ENCODE peak calls at places on chromosomes 12 and 14, in ten cellular contexts. One of them, this sample, is unnamed.

GRCh38 chr12:19299765-19300164 is 139.5 kb upstream of the AEBP2 start:
- DNase-seq in transverse colon: no peak
- DNase-seq in ovary: no peak
- DNase-seq in suprapubic skin: no peak
- DNase-seq in stomach: no peak
- DNase-seq in breast epithelium: no peak
- DNase-seq in sigmoid colon: no peak
- DNase-seq in A549: no peak
- DNase-seq in heart left ventricle: no peak
- DNase-seq in GM12878: no peak
- DNase-seq in this sample: no peak

GRCh38 chr14:61090432-61091216 is 109.6 kb downstream of the SLC38A6 start:
- DNase-seq in transverse colon: no peak
- DNase-seq in ovary: no peak
- DNase-seq in suprapubic skin: no peak
- DNase-seq in stomach: no peak
- DNase-seq in breast epithelium: no peak
- DNase-seq in sigmoid colon: no peak
- DNase-seq in A549: no peak
- DNase-seq in heart left ventricle: no peak
- DNase-seq in GM12878: no peak
- DNase-seq in this sample: no peak

GRCh38 chr12:117034691-117035090 is 64.5 kb downstream of the TESC start:
- DNase-seq in transverse colon: no peak
- DNase-seq in ovary: no peak
- DNase-seq in suprapubic skin: no peak
- DNase-seq in stomach: no peak
- DNase-seq in breast epithelium: no peak
- DNase-seq in sigmoid colon: peak; percentile 58
- DNase-seq in A549: no peak
- DNase-seq in heart left ventricle: no peak
- DNase-seq in GM12878: no peak
- DNase-seq in this sample: no peak

GRCh38 chr12:79413796-79414195 is 277.0 kb downstream of the PAWR start:
- DNase-seq in transverse colon: no peak
- DNase-seq in ovary: no peak
- DNase-seq in suprapubic skin: no peak
- DNase-seq in stomach: no peak
- DNase-seq in breast epithelium: no peak
- DNase-seq in sigmoid colon: no peak
- DNase-seq in A549: no peak
- DNase-seq in heart left ventricle: no peak
- DNase-seq in GM12878: no peak
- DNase-seq in this sample: no peak

GRCh38 chr12:15629108-15629507 is 160.1 kb downstream of the EPS8 start:
- DNase-seq in transverse colon: peak; percentile 64
- DNase-seq in ovary: peak; percentile 57
- DNase-seq in suprapubic skin: no peak
- DNase-seq in stomach: peak; percentile 28
- DNase-seq in breast epithelium: peak; percentile 39
- DNase-seq in sigmoid colon: peak; percentile 87
- DNase-seq in A549: peak; percentile 52
- DNase-seq in heart left ventricle: no peak
- DNase-seq in GM12878: peak; percentile 46
- DNase-seq in this sample: no peak

GRCh38 chr12:56142184-56142784 is 10.1 kb upstream of the MYL6B start:
- DNase-seq in transverse colon: no peak
- DNase-seq in ovary: no peak
- DNase-seq in suprapubic skin: no peak
- DNase-seq in stomach: no peak
- DNase-seq in breast epithelium: no peak
- DNase-seq in sigmoid colon: no peak
- DNase-seq in A549: no peak
- DNase-seq in heart left ventricle: no peak
- DNase-seq in GM12878: no peak
- DNase-seq in this sample: no peak

GRCh38 chr12:27237790-27238771 is 6.0 kb upstream of the STK38L start:
- DNase-seq in transverse colon: no peak
- DNase-seq in ovary: no peak
- DNase-seq in suprapubic skin: no peak
- DNase-seq in stomach: no peak
- DNase-seq in breast epithelium: no peak
- DNase-seq in sigmoid colon: no peak
- DNase-seq in A549: no peak
- DNase-seq in heart left ventricle: no peak
- DNase-seq in GM12878: peak; percentile 72
- DNase-seq in this sample: no peak

GRCh38 chr12:64670856-64671639 is 60.8 kb downstream of the RASSF3 start:
- DNase-seq in transverse colon: peak; percentile 55
- DNase-seq in ovary: no peak
- DNase-seq in suprapubic skin: no peak
- DNase-seq in stomach: peak; percentile 54
- DNase-seq in breast epithelium: no peak
- DNase-seq in sigmoid colon: peak; percentile 70
- DNase-seq in A549: no peak
- DNase-seq in heart left ventricle: no peak
- DNase-seq in GM12878: no peak
- DNase-seq in this sample: no peak

GRCh38 chr12:78636253-78636855 is 228.2 kb upstream of the SYT1 start:
- DNase-seq in transverse colon: no peak
- DNase-seq in ovary: no peak
- DNase-seq in suprapubic skin: no peak
- DNase-seq in stomach: no peak
- DNase-seq in breast epithelium: no peak
- DNase-seq in sigmoid colon: no peak
- DNase-seq in A549: no peak
- DNase-seq in heart left ventricle: no peak
- DNase-seq in GM12878: no peak
- DNase-seq in this sample: no peak

GRCh38 chr12:87779016-87779415 is 250.2 kb downstream of the C12orf50 start:
- DNase-seq in transverse colon: no peak
- DNase-seq in ovary: no peak
- DNase-seq in suprapubic skin: no peak
- DNase-seq in stomach: no peak
- DNase-seq in breast epithelium: no peak
- DNase-seq in sigmoid colon: no peak
- DNase-seq in A549: peak; percentile 15
- DNase-seq in heart left ventricle: no peak
- DNase-seq in GM12878: no peak
- DNase-seq in this sample: no peak

DNA sequence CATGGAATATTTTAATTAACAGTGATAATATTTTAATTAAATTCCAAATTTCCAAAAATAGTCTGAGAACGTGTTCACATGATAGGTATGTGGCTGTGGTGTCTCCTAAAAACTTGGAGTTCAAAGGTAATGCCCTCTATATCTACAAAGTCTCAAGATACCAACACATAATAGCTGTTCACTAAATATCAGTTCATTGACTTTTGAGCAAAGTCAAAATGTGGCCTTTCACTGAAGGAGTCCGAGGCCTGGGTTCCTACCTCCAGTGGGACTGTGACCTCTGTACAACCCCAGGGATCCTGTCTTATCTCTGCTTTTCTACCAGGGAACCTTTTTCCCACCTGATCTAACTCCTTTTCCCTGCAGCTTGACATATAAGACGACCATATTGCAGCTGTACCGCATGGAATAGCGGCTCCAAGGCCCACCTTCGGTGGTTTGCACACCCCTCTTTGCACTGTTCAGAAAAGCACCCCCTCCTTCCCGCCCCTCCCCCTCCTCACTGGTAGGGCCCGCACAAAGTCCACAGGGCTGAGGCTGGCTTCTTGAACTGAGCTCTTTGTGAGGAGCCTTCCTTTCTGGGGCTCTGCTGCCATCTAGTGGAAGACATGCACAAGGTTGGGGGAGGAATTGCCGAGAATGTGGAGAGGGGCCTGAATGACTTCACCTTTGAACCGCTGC is 3.1 kb downstream of the CCND2 start:
- DNase-seq in transverse colon: peak; percentile 90
- DNase-seq in ovary: peak; percentile 80
- DNase-seq in suprapubic skin: peak; percentile 91
- DNase-seq in stomach: peak; percentile 77
- DNase-seq in breast epithelium: peak; percentile 78
- DNase-seq in sigmoid colon: peak; percentile 95
- DNase-seq in A549: peak; percentile 76
- DNase-seq in heart left ventricle: peak; percentile 84
- DNase-seq in GM12878: peak; percentile 78
- DNase-seq in this sample: no peak
- TF ChIP-seq POLR2A in transverse colon: no peak
- TF ChIP-seq POLR2A in ovary: no peak
- TF ChIP-seq POLR2A in suprapubic skin: no peak
- TF ChIP-seq POLR2A in stomach: no peak
- TF ChIP-seq POLR2A in breast epithelium: no peak
- TF ChIP-seq POLR2A in sigmoid colon: no peak
- TF ChIP-seq POLR2A in A549: no peak
- TF ChIP-seq POLR2A in heart left ventricle: no peak
- TF ChIP-seq POLR2A in GM12878: peak; percentile 42
- TF ChIP-seq POLR2A in this sample: no peak

DNA sequence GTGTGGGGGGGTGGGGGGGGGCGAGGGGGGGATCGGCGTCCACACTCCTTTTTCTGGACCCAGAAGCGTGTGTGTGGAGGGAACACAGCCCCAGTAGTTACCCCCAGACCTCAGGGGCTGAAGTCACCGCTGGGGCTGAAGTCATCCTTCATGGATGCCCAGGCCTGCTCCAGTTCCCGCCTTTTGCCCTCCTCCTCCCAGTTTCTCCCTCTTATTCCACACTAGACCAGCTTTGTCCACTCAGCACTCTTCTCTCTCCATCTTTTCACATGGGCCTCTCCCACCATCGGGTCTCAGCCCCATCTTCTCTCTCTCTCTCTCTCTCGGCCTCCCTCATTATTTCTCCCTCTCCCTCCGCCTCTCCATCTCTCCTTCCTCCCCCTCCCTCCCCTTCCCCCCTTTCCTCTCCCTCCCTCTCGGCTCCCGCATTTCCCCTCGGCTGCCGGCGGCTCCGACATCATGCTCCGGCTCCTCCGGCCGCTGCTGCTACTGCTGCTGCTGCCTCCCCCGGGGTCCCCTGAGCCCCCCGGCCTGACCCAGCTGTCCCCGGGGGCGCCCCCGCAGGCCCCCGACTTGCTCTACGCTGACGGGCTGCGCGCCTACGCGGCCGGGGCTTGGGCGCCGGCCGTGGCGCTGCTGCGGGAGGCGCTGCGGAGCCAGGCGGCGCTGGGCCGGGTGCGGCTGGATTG is at the start of gene P3H3:
- DNase-seq in transverse colon: no peak
- DNase-seq in ovary: peak; percentile 74
- DNase-seq in suprapubic skin: no peak
- DNase-seq in stomach: no peak
- DNase-seq in breast epithelium: no peak
- DNase-seq in sigmoid colon: no peak
- DNase-seq in A549: peak; percentile 65
- DNase-seq in heart left ventricle: no peak
- DNase-seq in GM12878: no peak
- DNase-seq in this sample: no peak
- TF ChIP-seq CTCF in transverse colon: no peak
- TF ChIP-seq CTCF in ovary: no peak
- TF ChIP-seq CTCF in suprapubic skin: no peak
- TF ChIP-seq CTCF in stomach: no peak
- TF ChIP-seq CTCF in breast epithelium: no peak
- TF ChIP-seq CTCF in sigmoid colon: no peak
- TF ChIP-seq CTCF in A549: peak; percentile 37
- TF ChIP-seq CTCF in heart left ventricle: peak; percentile 4
- TF ChIP-seq CTCF in GM12878: no peak
- TF ChIP-seq CTCF in this sample: no peak

DNA sequence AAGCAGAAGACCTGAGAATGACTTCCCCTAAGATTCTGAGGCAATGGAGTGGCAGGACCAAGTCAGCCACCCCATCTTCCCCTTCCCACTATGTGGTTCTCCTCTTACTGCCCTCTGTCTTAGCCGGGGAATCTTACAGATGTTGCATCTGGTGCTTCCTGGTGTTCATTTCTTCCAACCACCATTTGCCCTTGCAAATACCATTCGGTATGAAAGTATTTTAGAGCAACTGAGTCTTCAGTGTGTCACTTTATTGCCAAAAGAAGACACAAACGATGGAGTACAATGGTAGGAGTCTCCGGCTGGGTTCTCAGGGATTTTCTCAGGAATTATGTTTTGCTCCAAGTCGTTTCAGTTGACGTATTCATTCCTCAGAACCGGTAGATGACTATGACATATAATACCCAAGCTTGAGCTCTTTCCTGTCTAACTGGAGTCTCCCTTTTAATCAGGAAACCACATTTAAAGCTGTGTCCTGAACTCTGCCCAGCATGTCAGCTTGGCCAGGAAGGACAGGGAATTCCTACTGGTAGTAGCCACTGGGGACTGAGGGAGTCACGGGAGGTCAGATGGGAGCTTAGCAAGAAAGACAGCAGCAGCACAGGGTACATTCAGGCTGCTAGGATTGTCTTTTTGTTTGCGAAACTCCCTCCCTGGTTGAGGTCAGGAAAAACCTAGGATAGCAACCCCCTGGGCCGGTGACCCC is 87.0 kb downstream of the SAMD4A start:
- DNase-seq in transverse colon: peak; percentile 20
- DNase-seq in ovary: no peak
- DNase-seq in suprapubic skin: no peak
- DNase-seq in stomach: no peak
- DNase-seq in breast epithelium: no peak
- DNase-seq in sigmoid colon: peak; percentile 70
- DNase-seq in A549: peak; percentile 19
- DNase-seq in heart left ventricle: no peak
- DNase-seq in GM12878: no peak
- DNase-seq in this sample: no peak
- H3K27ac ChIP-seq in transverse colon: peak overlapping the region; percentile 84
- H3K27ac ChIP-seq in ovary: no peak overlapping the region
- H3K27ac ChIP-seq in suprapubic skin: peak overlapping the region; percentile 91
- H3K27ac ChIP-seq in stomach: peak overlapping the region; percentile 85
- H3K27ac ChIP-seq in breast epithelium: peak overlapping the region; percentile 87
- H3K27ac ChIP-seq in sigmoid colon: peak overlapping the region; percentile 96
- H3K27ac ChIP-seq in A549: peak overlapping the region; percentile 86
- H3K27ac ChIP-seq in heart left ventricle: peak overlapping the region; percentile 38
- H3K27ac ChIP-seq in GM12878: no peak overlapping the region
- H3K27ac ChIP-seq in this sample: peak overlapping the region; percentile 25

DNA sequence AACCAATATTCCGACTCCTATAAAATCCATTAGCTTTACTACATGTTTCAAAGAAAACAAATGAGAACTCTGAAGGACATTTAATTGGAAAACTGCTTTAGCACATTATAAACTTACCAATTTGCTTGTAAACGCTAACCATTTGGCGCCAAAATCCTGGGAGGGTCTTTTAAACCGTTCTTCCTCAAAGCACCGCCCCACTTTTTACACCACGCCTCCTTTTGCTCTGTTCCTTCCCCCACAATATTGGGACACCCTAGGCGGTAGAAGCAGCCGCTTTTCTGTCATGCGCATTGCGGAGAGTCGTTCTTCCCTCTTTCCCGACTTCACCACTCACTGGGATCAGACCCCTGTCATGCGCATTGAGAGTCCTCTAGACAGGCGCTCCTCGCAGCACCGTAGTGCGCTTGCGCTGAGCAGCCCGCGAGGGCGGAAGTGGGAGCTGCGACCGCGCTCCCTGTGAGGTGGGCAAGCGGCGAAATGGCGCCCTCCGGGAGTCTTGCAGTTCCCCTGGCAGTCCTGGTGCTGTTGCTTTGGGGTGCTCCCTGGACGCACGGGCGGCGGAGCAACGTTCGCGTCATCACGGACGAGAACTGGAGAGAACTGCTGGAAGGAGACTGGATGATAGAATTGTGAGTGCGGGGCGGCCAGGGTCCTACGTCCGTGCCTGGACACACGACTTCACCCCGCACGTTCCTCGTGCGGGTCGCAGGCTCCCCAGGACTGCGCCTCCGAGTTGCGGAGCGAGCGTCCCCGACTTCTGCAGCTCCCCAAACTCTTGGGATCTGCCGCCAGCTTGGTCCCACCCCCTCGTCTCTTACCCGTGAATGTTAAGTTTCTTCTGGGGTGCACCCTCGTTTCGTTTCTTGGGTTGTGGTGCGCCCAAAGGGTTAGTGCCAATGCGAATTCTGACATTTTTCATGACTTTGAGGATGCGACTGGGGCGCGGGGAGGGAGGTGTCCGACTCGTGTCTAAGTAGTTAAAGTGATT is at the start of gene TMX1:
- DNase-seq in transverse colon: peak; percentile 95
- DNase-seq in ovary: peak; percentile 95
- DNase-seq in suprapubic skin: peak; percentile 95
- DNase-seq in stomach: peak; percentile 94
- DNase-seq in breast epithelium: peak; percentile 95
- DNase-seq in sigmoid colon: peak; percentile 99
- DNase-seq in A549: peak; percentile 100
- DNase-seq in heart left ventricle: peak; percentile 96
- DNase-seq in GM12878: peak; percentile 98
- DNase-seq in this sample: peak; percentile 47
- TF ChIP-seq POLR2A in transverse colon: peak; percentile 92
- TF ChIP-seq POLR2A in ovary: peak; percentile 73
- TF ChIP-seq POLR2A in suprapubic skin: peak; percentile 79
- TF ChIP-seq POLR2A in stomach: no peak
- TF ChIP-seq POLR2A in breast epithelium: peak; percentile 81
- TF ChIP-seq POLR2A in sigmoid colon: peak; percentile 84
- TF ChIP-seq POLR2A in A549: peak; percentile 98
- TF ChIP-seq POLR2A in heart left ventricle: peak; percentile 87
- TF ChIP-seq POLR2A in GM12878: peak; percentile 99
- TF ChIP-seq POLR2A in this sample: peak; percentile 84